ENCODE peak calls at places on chromosomes 5 and 9, in five cellular contexts. H is HepG2, Y is H1, P is GM12878, L is K562. B is an unnamed sample.

GRCh38 chr5:64690417-64691151 is at the start of gene SHISAL2B:
- DNase-seq in H (no peak), Y (peak; percentile 87), P (no peak), L (no peak), B (peak; percentile 68)

GRCh38 chr5:110727025-110727314 is 499 bp upstream of the TMEM232 start:
- DNase-seq in H (peak; percentile 8), Y (no peak), P (no peak), L (peak; percentile 12), B (no peak)

GRCh38 chr9:84230355-84231136 is 110.0 kb downstream of the SLC28A3 start:
- DNase-seq in H (no peak), Y (no peak), P (no peak), L (no peak), B (no peak)

GRCh38 chr5:131302506-131302905 is 38.7 kb downstream of the CDC42SE2 start:
- DNase-seq in H (no peak), Y (no peak), P (no peak), L (no peak), B (no peak)

GRCh38 chr9:99868845-99869244 is 37.6 kb upstream of the STX17 start:
- DNase-seq in H (no peak), Y (no peak), P (peak; percentile 44), L (no peak), B (no peak)

GRCh38 chr9:111866976-111867375 is 29.6 kb upstream of the UGCG start:
- DNase-seq in H (peak; percentile 6), Y (no peak), P (no peak), L (peak; percentile 44), B (no peak)

GRCh38 chr9:136088481-136088938 is 6.6 kb downstream of the NACC2 start:
- DNase-seq in H (no peak), Y (no peak), P (no peak), L (no peak), B (no peak)

GRCh38 chr5:149694007-149694406 is 36.1 kb upstream of the PPARGC1B start:
- DNase-seq in H (peak; percentile 46), Y (no peak), P (no peak), L (no peak), B (no peak)

GRCh38 chr5:10538103-10538788 is 25.6 kb upstream of the ANKRD33B start:
- DNase-seq in H (no peak), Y (no peak), P (no peak), L (no peak), B (no peak)

GRCh38 chr9:126986506-126986951 is 71.9 kb downstream of the RALGPS1 start:
- DNase-seq in H (peak; percentile 46), Y (no peak), P (no peak), L (no peak), B (no peak)

GRCh38 chr5:79850316-79850822 is 140.7 kb downstream of the MTX3 start:
- DNase-seq in H (no peak), Y (peak; percentile 17), P (no peak), L (no peak), B (no peak)

GRCh38 chr5:1262381-1262780 is 32.5 kb downstream of the TERT start:
- DNase-seq in H (no peak), Y (no peak), P (no peak), L (no peak), B (no peak)

GRCh38 chr5:39424751-39425524 is at the start of gene DAB2:
- DNase-seq in H (peak; percentile 79), Y (peak; percentile 88), P (no peak), L (peak; percentile 85), B (peak; percentile 85)

GRCh38 chr5:43658499-43658898 is 55.5 kb downstream of the NNT start:
- DNase-seq in H (no peak), Y (no peak), P (no peak), L (no peak), B (no peak)

GRCh38 chr5:37889612-37890317 is 49.9 kb upstream of the GDNF start:
- DNase-seq in H (no peak), Y (no peak), P (no peak), L (no peak), B (no peak)

GRCh38 chr5:158209219-158209908 is 350.4 kb upstream of the CLINT1 start:
- DNase-seq in H (no peak), Y (no peak), P (no peak), L (no peak), B (no peak)

GRCh38 chr5:170755679-170756456 is 27.7 kb upstream of the GABRP start:
- DNase-seq in H (no peak), Y (no peak), P (no peak), L (no peak), B (no peak)

GRCh38 chr5:172870261-172870806 is 36.3 kb downstream of the ERGIC1 start:
- DNase-seq in H (no peak), Y (no peak), P (no peak), L (no peak), B (no peak)

GRCh38 chr9:77807295-77807694 is 159.2 kb upstream of the GNA14 start:
- DNase-seq in H (peak; percentile 84), Y (no peak), P (no peak), L (no peak), B (no peak)

GRCh38 chr5:177304392-177305119 is 957 bp downstream of the PRELID1 start:
- DNase-seq in H (peak; percentile 55), Y (no peak), P (no peak), L (peak; percentile 62), B (no peak)

GRCh38 chr5:93320920-93321319 is 260.1 kb downstream of the NR2F1-AS1 start:
- DNase-seq in H (no peak), Y (no peak), P (no peak), L (no peak), B (no peak)

GRCh38 chr5:68382640-68383039 is 167.1 kb downstream of the PIK3R1 start:
- DNase-seq in H (no peak), Y (no peak), P (no peak), L (no peak), B (no peak)

GRCh38 chr5:116520706-116521105 is 53.9 kb downstream of the SEMA6A start:
- DNase-seq in H (no peak), Y (no peak), P (no peak), L (no peak), B (no peak)

GRCh38 chr5:76074487-76074886 is 8.7 kb upstream of the SV2C start:
- DNase-seq in H (peak; percentile 3), Y (no peak), P (no peak), L (peak; percentile 24), B (peak; percentile 42)

GRCh38 chr9:83509372-83509771 is 28.8 kb downstream of the FRMD3 start:
- DNase-seq in H (no peak), Y (no peak), P (no peak), L (no peak), B (no peak)

GRCh38 chr5:58153255-58153654 is 306.6 kb downstream of the PLK2 start:
- DNase-seq in H (no peak), Y (no peak), P (no peak), L (peak; percentile 4), B (no peak)

GRCh38 chr9:532707-533106 is 308.8 kb upstream of the DMRT1 start:
- DNase-seq in H (no peak), Y (no peak), P (no peak), L (no peak), B (no peak)

GRCh38 chr5:72634444-72634843 is 127.2 kb upstream of the ZNF366 start:
- DNase-seq in H (no peak), Y (no peak), P (no peak), L (no peak), B (no peak)

GRCh38 chr9:119273325-119273904 is 95.8 kb downstream of the BRINP1 start:
- DNase-seq in H (no peak), Y (no peak), P (no peak), L (no peak), B (no peak)

GRCh38 chr9:119278138-119278537 is 91.1 kb downstream of the BRINP1 start:
- DNase-seq in H (no peak), Y (no peak), P (no peak), L (no peak), B (peak; percentile 21)

GRCh38 chr9:119268985-119269384 is 100.2 kb downstream of the BRINP1 start:
- DNase-seq in H (no peak), Y (no peak), P (no peak), L (no peak), B (no peak)

GRCh38 chr9:119273984-119274665 is 95.1 kb downstream of the BRINP1 start:
- DNase-seq in H (no peak), Y (no peak), P (no peak), L (no peak), B (no peak)

GRCh38 chr9:119272500-119273211 is 96.6 kb downstream of the BRINP1 start:
- DNase-seq in H (no peak), Y (no peak), P (no peak), L (no peak), B (no peak)
- TF ChIP-seq ATF2 in H (no peak), Y (no peak), P (no peak), L (no peak), B (no peak)

DNA sequence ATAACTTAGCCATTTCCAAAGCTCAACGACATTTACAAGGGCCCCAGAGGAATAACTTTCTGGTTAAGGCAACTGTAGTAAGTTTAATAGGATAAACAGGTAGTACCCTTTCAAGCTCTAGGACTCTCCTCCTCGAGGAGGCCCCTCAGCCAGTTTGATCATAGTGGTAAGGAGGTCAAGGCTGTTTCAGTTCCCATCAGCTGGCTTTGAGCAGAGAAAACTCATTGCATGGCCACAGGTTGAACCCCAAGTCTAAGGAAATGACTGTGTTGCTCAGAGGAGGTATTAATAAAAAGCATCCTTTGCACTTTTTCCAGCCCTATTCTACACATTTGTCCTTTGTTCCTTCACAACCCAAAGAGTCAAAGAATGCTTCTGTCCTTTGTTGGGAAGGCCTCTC is 53.9 kb downstream of the PRRC1 start:
- DNase-seq in H (no peak), Y (no peak), P (no peak), L (no peak), B (no peak)
- TF ChIP-seq ATF2 in H (no peak), Y (no peak), P (peak; percentile 71), L (no peak), B (no peak)

DNA sequence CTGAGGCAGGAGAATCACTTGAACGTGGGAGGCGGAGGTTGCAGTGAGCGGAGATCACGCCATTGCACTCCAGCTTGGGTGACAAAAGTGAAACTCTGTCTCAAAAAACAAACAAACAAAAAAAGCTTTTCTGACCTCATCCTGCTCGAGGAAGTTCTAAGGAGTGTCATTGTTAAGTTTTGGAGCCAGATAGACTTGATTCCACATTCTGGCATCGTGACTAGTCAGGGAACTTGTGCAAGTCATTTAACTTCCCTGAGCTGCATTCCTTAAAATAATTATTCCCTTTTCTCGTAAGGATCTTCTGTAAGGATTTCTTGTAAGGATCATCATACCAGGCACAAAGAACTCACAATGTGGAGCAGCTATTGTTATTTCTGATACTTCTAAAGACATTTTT is 26.3 kb downstream of the SNX24 start:
- DNase-seq in H (no peak), Y (no peak), P (no peak), L (no peak), B (no peak)
- TF ChIP-seq ATF2 in H (no peak), Y (no peak), P (no peak), L (no peak), B (no peak)

DNA sequence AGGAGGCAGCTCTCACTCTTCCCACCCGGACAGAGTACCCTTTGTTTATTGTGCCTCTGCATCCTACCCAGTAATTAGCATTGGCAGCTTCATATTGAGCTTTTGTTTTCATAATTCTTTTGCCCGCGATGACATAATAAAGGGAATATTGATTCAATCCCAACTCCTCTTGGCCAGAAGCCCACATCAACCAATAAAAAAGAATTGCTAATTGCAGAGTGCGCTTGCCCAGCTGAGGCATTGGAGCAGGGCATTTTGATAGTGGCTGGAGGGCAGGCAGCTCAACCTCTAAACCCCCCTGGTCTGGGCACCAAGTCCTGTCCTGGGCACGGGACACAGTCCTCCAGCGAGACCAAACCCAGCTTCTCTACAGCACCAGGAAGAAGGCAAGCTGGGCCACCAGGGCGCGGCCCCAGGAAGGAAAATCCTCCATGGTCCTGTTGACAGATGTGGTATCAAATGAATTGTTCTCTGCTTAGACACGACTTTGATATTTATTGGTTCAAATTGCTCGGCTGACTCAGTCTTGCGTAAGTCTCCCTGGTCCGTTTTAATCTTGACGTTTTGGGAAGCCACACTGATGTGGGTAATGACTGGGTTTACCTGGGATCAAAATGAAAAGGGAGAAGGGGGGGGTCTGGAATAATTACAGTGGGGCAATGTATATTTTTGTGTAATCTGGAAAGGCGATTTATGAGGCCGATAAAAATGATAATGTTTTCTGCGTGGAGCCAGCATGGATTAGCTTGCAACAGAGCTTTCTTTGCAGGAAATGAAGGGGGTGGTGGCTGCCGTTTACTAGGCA is 220.7 kb upstream of the MSX2 start:
- DNase-seq in H (no peak), Y (no peak), P (no peak), L (no peak), B (no peak)
- TF ChIP-seq ATF2 in H (no peak), Y (no peak), P (no peak), L (no peak), B (no peak)

B was measured in WTC11.